ENCODE peak calls at places on chromosomes 13 and 19, in nine cellular contexts. One of them, this sample, is unnamed.

GRCh38 chr13:44128522-44128921 is 245.1 kb upstream of the SERP2 start:
- DNase-seq in colonic mucosa: no peak
- DNase-seq in central memory CD4-positive, alpha-beta T cell: no peak
- DNase-seq in NCI-H1092: no peak
- DNase-seq in COLO829: peak
- DNase-seq in AG08395: peak
- DNase-seq in nucleus accumbens: no peak
- DNase-seq in stimulated activated CD4-positive, alpha-beta T cell treated with anti-CD3 and anti-CD28 coated beads, Interleukin-2, amount 100 ng/mL, for 4 hours: no peak
- DNase-seq in NCI-H1417: no peak
- DNase-seq in this sample: peak

GRCh38 chr13:40447857-40448256 is 218.6 kb downstream of the FOXO1 start:
- DNase-seq in colonic mucosa: no peak
- DNase-seq in central memory CD4-positive, alpha-beta T cell: no peak
- DNase-seq in NCI-H1092: no peak
- DNase-seq in COLO829: no peak
- DNase-seq in AG08395: no peak
- DNase-seq in nucleus accumbens: no peak
- DNase-seq in stimulated activated CD4-positive, alpha-beta T cell treated with anti-CD3 and anti-CD28 coated beads, Interleukin-2, amount 100 ng/mL, for 4 hours: no peak
- DNase-seq in NCI-H1417: no peak
- DNase-seq in this sample: no peak

GRCh38 chr13:28392428-28392827 is 102.5 kb downstream of the FLT1 start:
- DNase-seq in colonic mucosa: no peak
- DNase-seq in central memory CD4-positive, alpha-beta T cell: no peak
- DNase-seq in NCI-H1092: no peak
- DNase-seq in COLO829: no peak
- DNase-seq in AG08395: no peak
- DNase-seq in nucleus accumbens: no peak
- DNase-seq in stimulated activated CD4-positive, alpha-beta T cell treated with anti-CD3 and anti-CD28 coated beads, Interleukin-2, amount 100 ng/mL, for 4 hours: no peak
- DNase-seq in NCI-H1417: no peak
- DNase-seq in this sample: no peak

GRCh38 chr13:72514141-72514540 is 213.3 kb downstream of the MZT1 start:
- DNase-seq in colonic mucosa: no peak
- DNase-seq in central memory CD4-positive, alpha-beta T cell: no peak
- DNase-seq in NCI-H1092: no peak
- DNase-seq in COLO829: peak
- DNase-seq in AG08395: no peak
- DNase-seq in nucleus accumbens: no peak
- DNase-seq in stimulated activated CD4-positive, alpha-beta T cell treated with anti-CD3 and anti-CD28 coated beads, Interleukin-2, amount 100 ng/mL, for 4 hours: no peak
- DNase-seq in NCI-H1417: no peak
- DNase-seq in this sample: no peak

GRCh38 chr19:32287811-32288227 is 57.6 kb upstream of the ZNF507 start:
- DNase-seq in colonic mucosa: peak
- DNase-seq in central memory CD4-positive, alpha-beta T cell: no peak
- DNase-seq in NCI-H1092: no peak
- DNase-seq in COLO829: peak
- DNase-seq in AG08395: peak
- DNase-seq in nucleus accumbens: peak
- DNase-seq in stimulated activated CD4-positive, alpha-beta T cell treated with anti-CD3 and anti-CD28 coated beads, Interleukin-2, amount 100 ng/mL, for 4 hours: no peak
- DNase-seq in NCI-H1417: peak
- DNase-seq in this sample: no peak

GRCh38 chr19:35642798-35643254 is 1.3 kb downstream of the ETV2 start:
- DNase-seq in colonic mucosa: peak
- DNase-seq in central memory CD4-positive, alpha-beta T cell: no peak
- DNase-seq in NCI-H1092: no peak
- DNase-seq in COLO829: no peak
- DNase-seq in AG08395: no peak
- DNase-seq in nucleus accumbens: no peak
- DNase-seq in stimulated activated CD4-positive, alpha-beta T cell treated with anti-CD3 and anti-CD28 coated beads, Interleukin-2, amount 100 ng/mL, for 4 hours: no peak
- DNase-seq in NCI-H1417: no peak
- DNase-seq in this sample: no peak

GRCh38 chr13:44573790-44574465 is 2.2 kb downstream of the TSC22D1 start:
- DNase-seq in colonic mucosa: no peak
- DNase-seq in central memory CD4-positive, alpha-beta T cell: no peak
- DNase-seq in NCI-H1092: no peak
- DNase-seq in COLO829: no peak
- DNase-seq in AG08395: peak
- DNase-seq in nucleus accumbens: peak
- DNase-seq in stimulated activated CD4-positive, alpha-beta T cell treated with anti-CD3 and anti-CD28 coated beads, Interleukin-2, amount 100 ng/mL, for 4 hours: no peak
- DNase-seq in NCI-H1417: peak
- DNase-seq in this sample: no peak

GRCh38 chr13:68347220-68347619 is 1117.1 kb upstream of the PCDH9 start:
- DNase-seq in colonic mucosa: no peak
- DNase-seq in central memory CD4-positive, alpha-beta T cell: no peak
- DNase-seq in NCI-H1092: no peak
- DNase-seq in COLO829: no peak
- DNase-seq in AG08395: no peak
- DNase-seq in nucleus accumbens: no peak
- DNase-seq in stimulated activated CD4-positive, alpha-beta T cell treated with anti-CD3 and anti-CD28 coated beads, Interleukin-2, amount 100 ng/mL, for 4 hours: no peak
- DNase-seq in NCI-H1417: no peak
- DNase-seq in this sample: no peak

GRCh38 chr13:97295279-97296182 is 73.4 kb downstream of the MBNL2 start:
- DNase-seq in colonic mucosa: no peak
- DNase-seq in central memory CD4-positive, alpha-beta T cell: no peak
- DNase-seq in NCI-H1092: no peak
- DNase-seq in COLO829: peak
- DNase-seq in AG08395: peak
- DNase-seq in nucleus accumbens: no peak
- DNase-seq in stimulated activated CD4-positive, alpha-beta T cell treated with anti-CD3 and anti-CD28 coated beads, Interleukin-2, amount 100 ng/mL, for 4 hours: no peak
- DNase-seq in NCI-H1417: peak
- DNase-seq in this sample: no peak

GRCh38 chr13:101481421-101481820 is 28.9 kb downstream of the ITGBL1 start:
- DNase-seq in colonic mucosa: no peak
- DNase-seq in central memory CD4-positive, alpha-beta T cell: no peak
- DNase-seq in NCI-H1092: no peak
- DNase-seq in COLO829: no peak
- DNase-seq in AG08395: no peak
- DNase-seq in nucleus accumbens: no peak
- DNase-seq in stimulated activated CD4-positive, alpha-beta T cell treated with anti-CD3 and anti-CD28 coated beads, Interleukin-2, amount 100 ng/mL, for 4 hours: no peak
- DNase-seq in NCI-H1417: no peak
- DNase-seq in this sample: no peak

GRCh38 chr19:54677217-54677616 is 14.4 kb downstream of the LILRB4 start:
- DNase-seq in colonic mucosa: no peak
- DNase-seq in central memory CD4-positive, alpha-beta T cell: no peak
- DNase-seq in NCI-H1092: no peak
- DNase-seq in COLO829: no peak
- DNase-seq in AG08395: no peak
- DNase-seq in nucleus accumbens: no peak
- DNase-seq in stimulated activated CD4-positive, alpha-beta T cell treated with anti-CD3 and anti-CD28 coated beads, Interleukin-2, amount 100 ng/mL, for 4 hours: no peak
- DNase-seq in NCI-H1417: no peak
- DNase-seq in this sample: no peak

GRCh38 chr13:100314132-100314910 is 225.4 kb downstream of the PCCA start:
- DNase-seq in colonic mucosa: no peak
- DNase-seq in central memory CD4-positive, alpha-beta T cell: no peak
- DNase-seq in NCI-H1092: no peak
- DNase-seq in COLO829: no peak
- DNase-seq in AG08395: no peak
- DNase-seq in nucleus accumbens: no peak
- DNase-seq in stimulated activated CD4-positive, alpha-beta T cell treated with anti-CD3 and anti-CD28 coated beads, Interleukin-2, amount 100 ng/mL, for 4 hours: no peak
- DNase-seq in NCI-H1417: peak
- DNase-seq in this sample: no peak

GRCh38 chr19:2627319-2627829 is 75.1 kb downstream of the GNG7 start:
- DNase-seq in colonic mucosa: no peak
- DNase-seq in central memory CD4-positive, alpha-beta T cell: no peak
- DNase-seq in NCI-H1092: peak
- DNase-seq in COLO829: peak
- DNase-seq in AG08395: peak
- DNase-seq in nucleus accumbens: peak
- DNase-seq in stimulated activated CD4-positive, alpha-beta T cell treated with anti-CD3 and anti-CD28 coated beads, Interleukin-2, amount 100 ng/mL, for 4 hours: peak
- DNase-seq in NCI-H1417: peak
- DNase-seq in this sample: peak

GRCh38 chr13:76720416-76720815 is 165.8 kb downstream of the KCTD12 start:
- DNase-seq in colonic mucosa: no peak
- DNase-seq in central memory CD4-positive, alpha-beta T cell: no peak
- DNase-seq in NCI-H1092: no peak
- DNase-seq in COLO829: no peak
- DNase-seq in AG08395: no peak
- DNase-seq in nucleus accumbens: no peak
- DNase-seq in stimulated activated CD4-positive, alpha-beta T cell treated with anti-CD3 and anti-CD28 coated beads, Interleukin-2, amount 100 ng/mL, for 4 hours: no peak
- DNase-seq in NCI-H1417: no peak
- DNase-seq in this sample: no peak

GRCh38 chr19:35195822-35196221 is 32.7 kb downstream of the FAM187B start:
- DNase-seq in colonic mucosa: no peak
- DNase-seq in central memory CD4-positive, alpha-beta T cell: no peak
- DNase-seq in NCI-H1092: no peak
- DNase-seq in COLO829: no peak
- DNase-seq in AG08395: peak
- DNase-seq in nucleus accumbens: no peak
- DNase-seq in stimulated activated CD4-positive, alpha-beta T cell treated with anti-CD3 and anti-CD28 coated beads, Interleukin-2, amount 100 ng/mL, for 4 hours: no peak
- DNase-seq in NCI-H1417: no peak
- DNase-seq in this sample: no peak

GRCh38 chr13:111429064-111429558 is 108.7 kb downstream of the TEX29 start:
- DNase-seq in colonic mucosa: peak
- DNase-seq in central memory CD4-positive, alpha-beta T cell: no peak
- DNase-seq in NCI-H1092: peak
- DNase-seq in COLO829: peak
- DNase-seq in AG08395: peak
- DNase-seq in nucleus accumbens: peak
- DNase-seq in stimulated activated CD4-positive, alpha-beta T cell treated with anti-CD3 and anti-CD28 coated beads, Interleukin-2, amount 100 ng/mL, for 4 hours: peak
- DNase-seq in NCI-H1417: peak
- DNase-seq in this sample: no peak

GRCh38 chr13:106493569-106493968 is 41.9 kb downstream of the EFNB2 start:
- DNase-seq in colonic mucosa: no peak
- DNase-seq in central memory CD4-positive, alpha-beta T cell: no peak
- DNase-seq in NCI-H1092: no peak
- DNase-seq in COLO829: no peak
- DNase-seq in AG08395: no peak
- DNase-seq in nucleus accumbens: no peak
- DNase-seq in stimulated activated CD4-positive, alpha-beta T cell treated with anti-CD3 and anti-CD28 coated beads, Interleukin-2, amount 100 ng/mL, for 4 hours: no peak
- DNase-seq in NCI-H1417: no peak
- DNase-seq in this sample: no peak

GRCh38 chr19:35859414-35859813 is 2.7 kb downstream of the KIRREL2 start:
- DNase-seq in colonic mucosa: no peak
- DNase-seq in central memory CD4-positive, alpha-beta T cell: no peak
- DNase-seq in NCI-H1092: no peak
- DNase-seq in COLO829: no peak
- DNase-seq in AG08395: no peak
- DNase-seq in nucleus accumbens: no peak
- DNase-seq in stimulated activated CD4-positive, alpha-beta T cell treated with anti-CD3 and anti-CD28 coated beads, Interleukin-2, amount 100 ng/mL, for 4 hours: no peak
- DNase-seq in NCI-H1417: no peak
- DNase-seq in this sample: no peak

GRCh38 chr19:10811391-10812111 is 24.5 kb downstream of the TMED1 start:
- DNase-seq in colonic mucosa: no peak
- DNase-seq in central memory CD4-positive, alpha-beta T cell: no peak
- DNase-seq in NCI-H1092: no peak
- DNase-seq in COLO829: no peak
- DNase-seq in AG08395: no peak
- DNase-seq in nucleus accumbens: no peak
- DNase-seq in stimulated activated CD4-positive, alpha-beta T cell treated with anti-CD3 and anti-CD28 coated beads, Interleukin-2, amount 100 ng/mL, for 4 hours: no peak
- DNase-seq in NCI-H1417: no peak
- DNase-seq in this sample: no peak

GRCh38 chr19:56377105-56377924 is 16.0 kb downstream of the ZNF582 start:
- DNase-seq in colonic mucosa: no peak
- DNase-seq in central memory CD4-positive, alpha-beta T cell: no peak
- DNase-seq in NCI-H1092: no peak
- DNase-seq in COLO829: no peak
- DNase-seq in AG08395: no peak
- DNase-seq in nucleus accumbens: no peak
- DNase-seq in stimulated activated CD4-positive, alpha-beta T cell treated with anti-CD3 and anti-CD28 coated beads, Interleukin-2, amount 100 ng/mL, for 4 hours: no peak
- DNase-seq in NCI-H1417: no peak
- DNase-seq in this sample: no peak

GRCh38 chr19:308471-309205 is 17.4 kb upstream of the PLPP2 start:
- DNase-seq in colonic mucosa: no peak
- DNase-seq in central memory CD4-positive, alpha-beta T cell: no peak
- DNase-seq in NCI-H1092: no peak
- DNase-seq in COLO829: no peak
- DNase-seq in AG08395: no peak
- DNase-seq in nucleus accumbens: no peak
- DNase-seq in stimulated activated CD4-positive, alpha-beta T cell treated with anti-CD3 and anti-CD28 coated beads, Interleukin-2, amount 100 ng/mL, for 4 hours: no peak
- DNase-seq in NCI-H1417: no peak
- DNase-seq in this sample: no peak

GRCh38 chr19:36213793-36214387 is 575 bp downstream of the ZNF565 start:
- DNase-seq in colonic mucosa: no peak
- DNase-seq in central memory CD4-positive, alpha-beta T cell: peak
- DNase-seq in NCI-H1092: no peak
- DNase-seq in COLO829: no peak
- DNase-seq in AG08395: peak
- DNase-seq in nucleus accumbens: no peak
- DNase-seq in stimulated activated CD4-positive, alpha-beta T cell treated with anti-CD3 and anti-CD28 coated beads, Interleukin-2, amount 100 ng/mL, for 4 hours: peak
- DNase-seq in NCI-H1417: no peak
- DNase-seq in this sample: peak

GRCh38 chr13:64529874-64530485 is 2700.2 kb downstream of the PCDH9 start:
- DNase-seq in colonic mucosa: no peak
- DNase-seq in central memory CD4-positive, alpha-beta T cell: no peak
- DNase-seq in NCI-H1092: no peak
- DNase-seq in COLO829: peak
- DNase-seq in AG08395: peak
- DNase-seq in nucleus accumbens: no peak
- DNase-seq in stimulated activated CD4-positive, alpha-beta T cell treated with anti-CD3 and anti-CD28 coated beads, Interleukin-2, amount 100 ng/mL, for 4 hours: no peak
- DNase-seq in NCI-H1417: peak
- DNase-seq in this sample: no peak

GRCh38 chr13:30711837-30712236 is 23.5 kb upstream of the ALOX5AP start:
- DNase-seq in colonic mucosa: no peak
- DNase-seq in central memory CD4-positive, alpha-beta T cell: no peak
- DNase-seq in NCI-H1092: no peak
- DNase-seq in COLO829: no peak
- DNase-seq in AG08395: no peak
- DNase-seq in nucleus accumbens: no peak
- DNase-seq in stimulated activated CD4-positive, alpha-beta T cell treated with anti-CD3 and anti-CD28 coated beads, Interleukin-2, amount 100 ng/mL, for 4 hours: no peak
- DNase-seq in NCI-H1417: no peak
- DNase-seq in this sample: no peak

GRCh38 chr13:40031031-40031430 is 375.6 kb downstream of the COG6 start:
- DNase-seq in colonic mucosa: no peak
- DNase-seq in central memory CD4-positive, alpha-beta T cell: no peak
- DNase-seq in NCI-H1092: no peak
- DNase-seq in COLO829: peak
- DNase-seq in AG08395: peak
- DNase-seq in nucleus accumbens: no peak
- DNase-seq in stimulated activated CD4-positive, alpha-beta T cell treated with anti-CD3 and anti-CD28 coated beads, Interleukin-2, amount 100 ng/mL, for 4 hours: no peak
- DNase-seq in NCI-H1417: no peak
- DNase-seq in this sample: no peak

GRCh38 chr19:17778621-17779280 is 16.2 kb upstream of the B3GNT3 start:
- DNase-seq in colonic mucosa: peak
- DNase-seq in central memory CD4-positive, alpha-beta T cell: no peak
- DNase-seq in NCI-H1092: no peak
- DNase-seq in COLO829: peak
- DNase-seq in AG08395: no peak
- DNase-seq in nucleus accumbens: no peak
- DNase-seq in stimulated activated CD4-positive, alpha-beta T cell treated with anti-CD3 and anti-CD28 coated beads, Interleukin-2, amount 100 ng/mL, for 4 hours: no peak
- DNase-seq in NCI-H1417: peak
- DNase-seq in this sample: no peak

GRCh38 chr19:55467236-55468053 is 2.9 kb upstream of the C19orf85 start:
- DNase-seq in colonic mucosa: peak
- DNase-seq in central memory CD4-positive, alpha-beta T cell: peak
- DNase-seq in NCI-H1092: no peak
- DNase-seq in COLO829: no peak
- DNase-seq in AG08395: peak
- DNase-seq in nucleus accumbens: peak
- DNase-seq in stimulated activated CD4-positive, alpha-beta T cell treated with anti-CD3 and anti-CD28 coated beads, Interleukin-2, amount 100 ng/mL, for 4 hours: peak
- DNase-seq in NCI-H1417: no peak
- DNase-seq in this sample: peak

GRCh38 chr19:48900477-48901452 is 653 bp downstream of the NUCB1 start:
- DNase-seq in colonic mucosa: no peak
- DNase-seq in central memory CD4-positive, alpha-beta T cell: peak
- DNase-seq in NCI-H1092: no peak
- DNase-seq in COLO829: peak
- DNase-seq in AG08395: peak
- DNase-seq in nucleus accumbens: no peak
- DNase-seq in stimulated activated CD4-positive, alpha-beta T cell treated with anti-CD3 and anti-CD28 coated beads, Interleukin-2, amount 100 ng/mL, for 4 hours: no peak
- DNase-seq in NCI-H1417: no peak
- DNase-seq in this sample: no peak

GRCh38 chr13:57632276-57633140 is 964 bp downstream of the PCDH17 start:
- DNase-seq in colonic mucosa: no peak
- DNase-seq in central memory CD4-positive, alpha-beta T cell: no peak
- DNase-seq in NCI-H1092: no peak
- DNase-seq in COLO829: no peak
- DNase-seq in AG08395: no peak
- DNase-seq in nucleus accumbens: peak
- DNase-seq in stimulated activated CD4-positive, alpha-beta T cell treated with anti-CD3 and anti-CD28 coated beads, Interleukin-2, amount 100 ng/mL, for 4 hours: no peak
- DNase-seq in NCI-H1417: no peak
- DNase-seq in this sample: no peak

GRCh38 chr13:22665531-22665930 is 515.2 kb upstream of the SGCG start:
- DNase-seq in colonic mucosa: no peak
- DNase-seq in central memory CD4-positive, alpha-beta T cell: no peak
- DNase-seq in NCI-H1092: peak
- DNase-seq in COLO829: no peak
- DNase-seq in AG08395: no peak
- DNase-seq in nucleus accumbens: no peak
- DNase-seq in stimulated activated CD4-positive, alpha-beta T cell treated with anti-CD3 and anti-CD28 coated beads, Interleukin-2, amount 100 ng/mL, for 4 hours: no peak
- DNase-seq in NCI-H1417: peak
- DNase-seq in this sample: no peak

GRCh38 chr19:48970923-48971395 is 5.8 kb downstream of the FTL start:
- DNase-seq in colonic mucosa: peak
- DNase-seq in central memory CD4-positive, alpha-beta T cell: peak
- DNase-seq in NCI-H1092: peak
- DNase-seq in COLO829: no peak
- DNase-seq in AG08395: peak
- DNase-seq in nucleus accumbens: peak
- DNase-seq in stimulated activated CD4-positive, alpha-beta T cell treated with anti-CD3 and anti-CD28 coated beads, Interleukin-2, amount 100 ng/mL, for 4 hours: peak
- DNase-seq in NCI-H1417: peak
- DNase-seq in this sample: peak

This sample was measured in ascending aorta.